ENCODE peak calls at places on chromosomes 5 and 9, in eight cellular contexts. One of them, this sample, is unnamed.

GRCh38 chr5:41869739-41870620 is at the start of gene OXCT1:
- DNase-seq in spleen: peak
- DNase-seq in transverse colon: peak
- DNase-seq in K562: peak
- DNase-seq in upper lobe of left lung: peak
- DNase-seq in stomach: peak
- DNase-seq in Panc1: no peak
- DNase-seq in breast epithelium: peak
- DNase-seq in this sample: peak

GRCh38 chr5:5536871-5537270 is 114.4 kb downstream of the ICE1 start:
- DNase-seq in spleen: no peak
- DNase-seq in transverse colon: no peak
- DNase-seq in K562: no peak
- DNase-seq in upper lobe of left lung: no peak
- DNase-seq in stomach: no peak
- DNase-seq in Panc1: no peak
- DNase-seq in breast epithelium: no peak
- DNase-seq in this sample: no peak

GRCh38 chr9:134366223-134367031 is 40.2 kb downstream of the RXRA start:
- DNase-seq in spleen: peak
- DNase-seq in transverse colon: peak
- DNase-seq in K562: no peak
- DNase-seq in upper lobe of left lung: peak
- DNase-seq in stomach: peak
- DNase-seq in Panc1: no peak
- DNase-seq in breast epithelium: peak
- DNase-seq in this sample: peak

GRCh38 chr9:134302130-134302817 is 24.0 kb upstream of the RXRA start:
- DNase-seq in spleen: no peak
- DNase-seq in transverse colon: no peak
- DNase-seq in K562: no peak
- DNase-seq in upper lobe of left lung: no peak
- DNase-seq in stomach: no peak
- DNase-seq in Panc1: no peak
- DNase-seq in breast epithelium: no peak
- DNase-seq in this sample: no peak

GRCh38 chr9:93032545-93032944 is 26.0 kb upstream of the SUSD3 start:
- DNase-seq in spleen: no peak
- DNase-seq in transverse colon: no peak
- DNase-seq in K562: no peak
- DNase-seq in upper lobe of left lung: no peak
- DNase-seq in stomach: no peak
- DNase-seq in Panc1: no peak
- DNase-seq in breast epithelium: no peak
- DNase-seq in this sample: no peak

GRCh38 chr9:134179918-134180785 is 15.8 kb upstream of the RNU6ATAC start:
- DNase-seq in spleen: peak
- DNase-seq in transverse colon: no peak
- DNase-seq in K562: no peak
- DNase-seq in upper lobe of left lung: no peak
- DNase-seq in stomach: no peak
- DNase-seq in Panc1: no peak
- DNase-seq in breast epithelium: peak
- DNase-seq in this sample: no peak

GRCh38 chr9:134358026-134358967 is 32.0 kb downstream of the RXRA start:
- DNase-seq in spleen: no peak
- DNase-seq in transverse colon: no peak
- DNase-seq in K562: no peak
- DNase-seq in upper lobe of left lung: peak
- DNase-seq in stomach: peak
- DNase-seq in Panc1: no peak
- DNase-seq in breast epithelium: no peak
- DNase-seq in this sample: no peak

GRCh38 chr5:111235635-111236034 is 11.5 kb downstream of the CAMK4 start:
- DNase-seq in spleen: no peak
- DNase-seq in transverse colon: no peak
- DNase-seq in K562: no peak
- DNase-seq in upper lobe of left lung: no peak
- DNase-seq in stomach: no peak
- DNase-seq in Panc1: no peak
- DNase-seq in breast epithelium: no peak
- DNase-seq in this sample: no peak

GRCh38 chr5:172771439-172772111 is 580 bp upstream of the DUSP1 start:
- DNase-seq in spleen: no peak
- DNase-seq in transverse colon: no peak
- DNase-seq in K562: no peak
- DNase-seq in upper lobe of left lung: no peak
- DNase-seq in stomach: no peak
- DNase-seq in Panc1: no peak
- DNase-seq in breast epithelium: no peak
- DNase-seq in this sample: no peak

GRCh38 chr5:172769598-172770373 is 1.2 kb downstream of the DUSP1 start:
- DNase-seq in spleen: peak
- DNase-seq in transverse colon: peak
- DNase-seq in K562: no peak
- DNase-seq in upper lobe of left lung: peak
- DNase-seq in stomach: no peak
- DNase-seq in Panc1: no peak
- DNase-seq in breast epithelium: no peak
- DNase-seq in this sample: peak

GRCh38 chr5:172770374-172770674 is 671 bp downstream of the DUSP1 start:
- DNase-seq in spleen: peak
- DNase-seq in transverse colon: no peak
- DNase-seq in K562: no peak
- DNase-seq in upper lobe of left lung: no peak
- DNase-seq in stomach: no peak
- DNase-seq in Panc1: no peak
- DNase-seq in breast epithelium: no peak
- DNase-seq in this sample: no peak

GRCh38 chr5:172772112-172772906 is 1.3 kb upstream of the DUSP1 start:
- DNase-seq in spleen: peak
- DNase-seq in transverse colon: peak
- DNase-seq in K562: peak
- DNase-seq in upper lobe of left lung: peak
- DNase-seq in stomach: peak
- DNase-seq in Panc1: peak
- DNase-seq in breast epithelium: peak
- DNase-seq in this sample: peak

DNA sequence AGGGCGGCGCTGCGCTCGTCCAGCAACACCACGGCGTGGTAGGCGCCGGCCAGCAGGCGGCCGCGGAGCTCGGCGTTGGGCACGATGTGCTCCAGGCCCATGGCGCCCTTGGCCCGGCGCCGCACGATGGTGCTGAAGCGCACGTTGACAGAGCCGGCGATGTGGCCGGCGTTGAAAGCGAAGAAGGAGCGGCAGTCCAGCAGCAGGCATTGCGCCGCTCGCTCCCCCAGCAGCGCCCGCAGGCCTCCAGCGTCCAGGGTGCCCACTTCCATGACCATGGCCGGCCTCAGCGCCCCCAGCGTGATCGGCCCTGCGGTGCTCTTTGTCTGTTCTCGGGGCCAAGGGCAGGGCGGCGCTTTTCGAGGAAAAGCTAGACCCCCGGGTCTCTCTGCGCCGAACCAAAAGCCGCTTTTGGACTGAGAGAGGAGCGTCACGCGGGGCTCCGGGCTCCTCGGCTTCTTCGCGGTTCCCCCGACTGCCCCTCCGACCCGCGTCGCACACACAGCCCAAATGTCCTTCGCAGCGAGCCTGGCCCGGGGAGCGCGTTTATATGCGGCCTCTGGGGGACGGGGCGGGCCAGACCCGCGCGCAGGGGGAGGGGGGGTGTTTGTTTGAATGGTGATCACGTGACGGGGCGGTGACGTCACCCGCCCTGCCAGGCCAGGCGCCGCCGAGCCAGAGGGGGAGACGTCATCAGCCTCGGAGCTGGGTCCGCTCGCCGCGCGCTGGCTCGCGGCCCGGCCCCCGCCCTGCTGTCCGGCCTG is at the start of gene DUSP1:
- DNase-seq in spleen: peak
- DNase-seq in transverse colon: peak
- DNase-seq in K562: peak
- DNase-seq in upper lobe of left lung: peak
- DNase-seq in stomach: peak
- DNase-seq in Panc1: peak
- DNase-seq in breast epithelium: peak
- DNase-seq in this sample: peak
- TF ChIP-seq POLR2AphosphoS5 in spleen: peak
- TF ChIP-seq POLR2AphosphoS5 in transverse colon: peak
- TF ChIP-seq POLR2AphosphoS5 in K562: peak
- TF ChIP-seq POLR2AphosphoS5 in upper lobe of left lung: peak
- TF ChIP-seq POLR2AphosphoS5 in stomach: peak
- TF ChIP-seq POLR2AphosphoS5 in Panc1: peak
- TF ChIP-seq POLR2AphosphoS5 in breast epithelium: peak
- TF ChIP-seq POLR2AphosphoS5 in this sample: peak

GRCh38 chr9:27925815-27926214 is 352.5 kb upstream of the C9orf72 start:
- DNase-seq in spleen: no peak
- DNase-seq in transverse colon: no peak
- DNase-seq in K562: no peak
- DNase-seq in upper lobe of left lung: no peak
- DNase-seq in stomach: no peak
- DNase-seq in Panc1: no peak
- DNase-seq in breast epithelium: no peak
- DNase-seq in this sample: no peak

GRCh38 chr9:27924502-27924901 is 351.2 kb upstream of the C9orf72 start:
- DNase-seq in spleen: no peak
- DNase-seq in transverse colon: no peak
- DNase-seq in K562: no peak
- DNase-seq in upper lobe of left lung: no peak
- DNase-seq in stomach: no peak
- DNase-seq in Panc1: no peak
- DNase-seq in breast epithelium: no peak
- DNase-seq in this sample: no peak
- H3K4me3 ChIP-seq in spleen: no peak
- H3K4me3 ChIP-seq in transverse colon: no peak
- H3K4me3 ChIP-seq in K562: no peak
- H3K4me3 ChIP-seq in upper lobe of left lung: no peak
- H3K4me3 ChIP-seq in stomach: no peak
- H3K4me3 ChIP-seq in Panc1: no peak
- H3K4me3 ChIP-seq in breast epithelium: no peak
- H3K4me3 ChIP-seq in this sample: no peak

GRCh38 chr5:140298183-140298601 is 4.7 kb downstream of the PFDN1 start:
- DNase-seq in spleen: no peak
- DNase-seq in transverse colon: no peak
- DNase-seq in K562: no peak
- DNase-seq in upper lobe of left lung: no peak
- DNase-seq in stomach: no peak
- DNase-seq in Panc1: no peak
- DNase-seq in breast epithelium: no peak
- DNase-seq in this sample: peak

GRCh38 chr5:140299056-140299455 is 3.8 kb downstream of the PFDN1 start:
- DNase-seq in spleen: no peak
- DNase-seq in transverse colon: no peak
- DNase-seq in K562: no peak
- DNase-seq in upper lobe of left lung: no peak
- DNase-seq in stomach: no peak
- DNase-seq in Panc1: no peak
- DNase-seq in breast epithelium: no peak
- DNase-seq in this sample: no peak

GRCh38 chr5:140301136-140301535 is 1.8 kb downstream of the PFDN1 start:
- DNase-seq in spleen: no peak
- DNase-seq in transverse colon: no peak
- DNase-seq in K562: no peak
- DNase-seq in upper lobe of left lung: no peak
- DNase-seq in stomach: no peak
- DNase-seq in Panc1: no peak
- DNase-seq in breast epithelium: no peak
- DNase-seq in this sample: no peak

GRCh38 chr5:140303987-140304386 is 1.1 kb upstream of the PFDN1 start:
- DNase-seq in spleen: no peak
- DNase-seq in transverse colon: no peak
- DNase-seq in K562: no peak
- DNase-seq in upper lobe of left lung: no peak
- DNase-seq in stomach: no peak
- DNase-seq in Panc1: no peak
- DNase-seq in breast epithelium: no peak
- DNase-seq in this sample: no peak

GRCh38 chr5:140302786-140303639 is at the start of gene PFDN1:
- DNase-seq in spleen: peak
- DNase-seq in transverse colon: peak
- DNase-seq in K562: peak
- DNase-seq in upper lobe of left lung: peak
- DNase-seq in stomach: peak
- DNase-seq in Panc1: peak
- DNase-seq in breast epithelium: peak
- DNase-seq in this sample: peak
- TF ChIP-seq POLR2AphosphoS5 in spleen: no peak
- TF ChIP-seq POLR2AphosphoS5 in transverse colon: no peak
- TF ChIP-seq POLR2AphosphoS5 in K562: peak
- TF ChIP-seq POLR2AphosphoS5 in upper lobe of left lung: no peak
- TF ChIP-seq POLR2AphosphoS5 in stomach: peak
- TF ChIP-seq POLR2AphosphoS5 in Panc1: peak
- TF ChIP-seq POLR2AphosphoS5 in breast epithelium: peak
- TF ChIP-seq POLR2AphosphoS5 in this sample: peak

GRCh38 chr5:67639311-67639710 is 442.7 kb upstream of the CD180 start:
- DNase-seq in spleen: no peak
- DNase-seq in transverse colon: no peak
- DNase-seq in K562: no peak
- DNase-seq in upper lobe of left lung: no peak
- DNase-seq in stomach: no peak
- DNase-seq in Panc1: no peak
- DNase-seq in breast epithelium: no peak
- DNase-seq in this sample: no peak

GRCh38 chr5:67640011-67640410 is 443.4 kb upstream of the CD180 start:
- DNase-seq in spleen: no peak
- DNase-seq in transverse colon: no peak
- DNase-seq in K562: no peak
- DNase-seq in upper lobe of left lung: no peak
- DNase-seq in stomach: no peak
- DNase-seq in Panc1: no peak
- DNase-seq in breast epithelium: no peak
- DNase-seq in this sample: no peak

GRCh38 chr5:67644221-67644920 is 447.8 kb upstream of the CD180 start:
- DNase-seq in spleen: no peak
- DNase-seq in transverse colon: no peak
- DNase-seq in K562: no peak
- DNase-seq in upper lobe of left lung: no peak
- DNase-seq in stomach: no peak
- DNase-seq in Panc1: no peak
- DNase-seq in breast epithelium: no peak
- DNase-seq in this sample: no peak

GRCh38 chr5:67647772-67648171 is 451.2 kb upstream of the CD180 start:
- DNase-seq in spleen: no peak
- DNase-seq in transverse colon: no peak
- DNase-seq in K562: no peak
- DNase-seq in upper lobe of left lung: no peak
- DNase-seq in stomach: no peak
- DNase-seq in Panc1: no peak
- DNase-seq in breast epithelium: no peak
- DNase-seq in this sample: no peak

GRCh38 chr5:67643531-67643930 is 446.9 kb upstream of the CD180 start:
- DNase-seq in spleen: no peak
- DNase-seq in transverse colon: no peak
- DNase-seq in K562: no peak
- DNase-seq in upper lobe of left lung: no peak
- DNase-seq in stomach: no peak
- DNase-seq in Panc1: no peak
- DNase-seq in breast epithelium: no peak
- DNase-seq in this sample: no peak
- H3K4me3 ChIP-seq in spleen: no peak
- H3K4me3 ChIP-seq in transverse colon: no peak
- H3K4me3 ChIP-seq in K562: no peak
- H3K4me3 ChIP-seq in upper lobe of left lung: no peak
- H3K4me3 ChIP-seq in stomach: no peak
- H3K4me3 ChIP-seq in Panc1: no peak
- H3K4me3 ChIP-seq in breast epithelium: no peak
- H3K4me3 ChIP-seq in this sample: no peak

GRCh38 chr5:13625616-13626198 is 318.8 kb downstream of the DNAH5 start:
- DNase-seq in spleen: no peak
- DNase-seq in transverse colon: no peak
- DNase-seq in K562: no peak
- DNase-seq in upper lobe of left lung: no peak
- DNase-seq in stomach: no peak
- DNase-seq in Panc1: no peak
- DNase-seq in breast epithelium: no peak
- DNase-seq in this sample: no peak
- TF ChIP-seq POLR2AphosphoS5 in spleen: no peak
- TF ChIP-seq POLR2AphosphoS5 in transverse colon: no peak
- TF ChIP-seq POLR2AphosphoS5 in K562: no peak
- TF ChIP-seq POLR2AphosphoS5 in upper lobe of left lung: no peak
- TF ChIP-seq POLR2AphosphoS5 in stomach: no peak
- TF ChIP-seq POLR2AphosphoS5 in Panc1: no peak
- TF ChIP-seq POLR2AphosphoS5 in breast epithelium: no peak
- TF ChIP-seq POLR2AphosphoS5 in this sample: no peak